ENCODE peak calls at places on chromosomes 16 and 17, in four cellular contexts. One of them, this sample, is unnamed.

GRCh38 chr16:10453159-10453510 is 67.3 kb downstream of the ATF7IP2 start:
- DNase-seq in stimulated activated CD4-positive, alpha-beta T cell treated with anti-CD3 and anti-CD28 coated beads, Interleukin-2, amount 100 ng/mL, for 48 hours: no peak
- DNase-seq in GM19239: no peak
- DNase-seq in activated CD8-positive, alpha-beta memory T cell treated with anti-CD3 and anti-CD28 coated beads for 1 hour: no peak
- DNase-seq in this sample: no peak

GRCh38 chr17:7479389-7480192 is at the start of gene ZBTB4:
- DNase-seq in stimulated activated CD4-positive, alpha-beta T cell treated with anti-CD3 and anti-CD28 coated beads, Interleukin-2, amount 100 ng/mL, for 48 hours: peak; percentile 46
- DNase-seq in GM19239: peak; percentile 54
- DNase-seq in activated CD8-positive, alpha-beta memory T cell treated with anti-CD3 and anti-CD28 coated beads for 1 hour: no peak
- DNase-seq in this sample: no peak

GRCh38 chr17:69575346-69575761 is 160.9 kb downstream of the MAP2K6 start:
- DNase-seq in stimulated activated CD4-positive, alpha-beta T cell treated with anti-CD3 and anti-CD28 coated beads, Interleukin-2, amount 100 ng/mL, for 48 hours: no peak
- DNase-seq in GM19239: no peak
- DNase-seq in activated CD8-positive, alpha-beta memory T cell treated with anti-CD3 and anti-CD28 coated beads for 1 hour: no peak
- DNase-seq in this sample: no peak

GRCh38 chr16:23909792-23910418 is 74.1 kb downstream of the PRKCB start:
- DNase-seq in stimulated activated CD4-positive, alpha-beta T cell treated with anti-CD3 and anti-CD28 coated beads, Interleukin-2, amount 100 ng/mL, for 48 hours: no peak
- DNase-seq in GM19239: no peak
- DNase-seq in activated CD8-positive, alpha-beta memory T cell treated with anti-CD3 and anti-CD28 coated beads for 1 hour: no peak
- DNase-seq in this sample: no peak

GRCh38 chr16:75432828-75433731 is at the start of gene CFDP1:
- DNase-seq in stimulated activated CD4-positive, alpha-beta T cell treated with anti-CD3 and anti-CD28 coated beads, Interleukin-2, amount 100 ng/mL, for 48 hours: peak; percentile 92
- DNase-seq in GM19239: peak; percentile 91
- DNase-seq in activated CD8-positive, alpha-beta memory T cell treated with anti-CD3 and anti-CD28 coated beads for 1 hour: peak; percentile 91
- DNase-seq in this sample: peak; percentile 80

GRCh38 chr16:75559564-75560372 is 3.7 kb upstream of the TMEM231 start:
- DNase-seq in stimulated activated CD4-positive, alpha-beta T cell treated with anti-CD3 and anti-CD28 coated beads, Interleukin-2, amount 100 ng/mL, for 48 hours: no peak
- DNase-seq in GM19239: no peak
- DNase-seq in activated CD8-positive, alpha-beta memory T cell treated with anti-CD3 and anti-CD28 coated beads for 1 hour: no peak
- DNase-seq in this sample: no peak

GRCh38 chr16:20411055-20411454 is 1.7 kb downstream of the ACSM5 start:
- DNase-seq in stimulated activated CD4-positive, alpha-beta T cell treated with anti-CD3 and anti-CD28 coated beads, Interleukin-2, amount 100 ng/mL, for 48 hours: no peak
- DNase-seq in GM19239: no peak
- DNase-seq in activated CD8-positive, alpha-beta memory T cell treated with anti-CD3 and anti-CD28 coated beads for 1 hour: no peak
- DNase-seq in this sample: no peak

GRCh38 chr17:80877095-80877828 is 114.4 kb upstream of the CHMP6 start:
- DNase-seq in stimulated activated CD4-positive, alpha-beta T cell treated with anti-CD3 and anti-CD28 coated beads, Interleukin-2, amount 100 ng/mL, for 48 hours: peak; percentile 64
- DNase-seq in GM19239: peak; percentile 77
- DNase-seq in activated CD8-positive, alpha-beta memory T cell treated with anti-CD3 and anti-CD28 coated beads for 1 hour: no peak
- DNase-seq in this sample: peak; percentile 99

GRCh38 chr17:44820631-44821196 is 9.4 kb downstream of the GJC1 start:
- DNase-seq in stimulated activated CD4-positive, alpha-beta T cell treated with anti-CD3 and anti-CD28 coated beads, Interleukin-2, amount 100 ng/mL, for 48 hours: no peak
- DNase-seq in GM19239: no peak
- DNase-seq in activated CD8-positive, alpha-beta memory T cell treated with anti-CD3 and anti-CD28 coated beads for 1 hour: no peak
- DNase-seq in this sample: no peak

GRCh38 chr17:78374631-78375274 is 3.7 kb upstream of the PGS1 start:
- DNase-seq in stimulated activated CD4-positive, alpha-beta T cell treated with anti-CD3 and anti-CD28 coated beads, Interleukin-2, amount 100 ng/mL, for 48 hours: no peak
- DNase-seq in GM19239: no peak
- DNase-seq in activated CD8-positive, alpha-beta memory T cell treated with anti-CD3 and anti-CD28 coated beads for 1 hour: no peak
- DNase-seq in this sample: no peak

GRCh38 chr16:70476272-70477020 is 22.1 kb downstream of the FCSK start:
- DNase-seq in stimulated activated CD4-positive, alpha-beta T cell treated with anti-CD3 and anti-CD28 coated beads, Interleukin-2, amount 100 ng/mL, for 48 hours: peak; percentile 34
- DNase-seq in GM19239: peak; percentile 99
- DNase-seq in activated CD8-positive, alpha-beta memory T cell treated with anti-CD3 and anti-CD28 coated beads for 1 hour: no peak
- DNase-seq in this sample: peak; percentile 96